ENCODE peak calls at places on chromosomes 12 and 14, in seven cellular contexts. N is psoas muscle; Y is effector memory CD4-positive, alpha-beta T cell; E is neuronal stem cell; Q is lung; D is CD8-positive, alpha-beta memory T cell; F is left lung. A is an unnamed sample. For H3K4me1, the result is how much of the 10 kb centered on the place peaks cover.

GRCh38 chr14:46574236-46574970 is 77.2 kb downstream of the RPL10L start:
- DNase-seq in N (no peak), Y (no peak), E (no peak), Q (no peak), D (no peak), F (no peak), A (no peak)

GRCh38 chr12:12877789-12878455 is 13.4 kb upstream of the GPRC5A start:
- DNase-seq in N (no peak), Y (no peak), E (no peak), Q (no peak), D (no peak), F (no peak), A (no peak)

GRCh38 chr14:83184531-83184930 is 1650.9 kb upstream of the SEL1L start:
- DNase-seq in N (no peak), Y (no peak), E (no peak), Q (no peak), D (no peak), F (no peak), A (no peak)

GRCh38 chr12:87756111-87756510 is 273.1 kb downstream of the C12orf50 start:
- DNase-seq in N (no peak), Y (no peak), E (no peak), Q (no peak), D (no peak), F (peak), A (no peak)

GRCh38 chr14:61247935-61248334 is 33.2 kb downstream of the TMEM30B start:
- DNase-seq in N (no peak), Y (no peak), E (no peak), Q (no peak), D (no peak), F (no peak), A (no peak)

GRCh38 chr12:12881495-12881894 is 9.9 kb upstream of the GPRC5A start:
- DNase-seq in N (no peak), Y (no peak), E (no peak), Q (no peak), D (no peak), F (no peak), A (no peak)

GRCh38 chr12:109947511-109947910 is 47.4 kb downstream of the TCHP start:
- DNase-seq in N (no peak), Y (no peak), E (no peak), Q (no peak), D (no peak), F (no peak), A (no peak)

GRCh38 chr12:99253068-99253467 is 394.5 kb upstream of the GARIN6 start:
- DNase-seq in N (no peak), Y (no peak), E (no peak), Q (no peak), D (no peak), F (no peak), A (no peak)

GRCh38 chr12:127101086-127101485 is 1165.9 kb upstream of the TMEM132C start:
- DNase-seq in N (no peak), Y (no peak), E (no peak), Q (no peak), D (no peak), F (no peak), A (no peak)

GRCh38 chr12:107105410-107105703 is 12.0 kb upstream of the CRY1 start:
- DNase-seq in N (no peak), Y (no peak), E (no peak), Q (no peak), D (no peak), F (no peak), A (no peak)

GRCh38 chr12:50184261-50184660 is 17.1 kb upstream of the CERS5 start:
- DNase-seq in N (no peak), Y (no peak), E (no peak), Q (no peak), D (no peak), F (no peak), A (no peak)

GRCh38 chr12:2456122-2456812 is 338.5 kb upstream of the FKBP4 start:
- DNase-seq in N (no peak), Y (no peak), E (no peak), Q (peak), D (no peak), F (no peak), A (no peak)

GRCh38 chr12:57299514-57300016 is 48.6 kb upstream of the STAC3 start:
- DNase-seq in N (no peak), Y (no peak), E (no peak), Q (no peak), D (no peak), F (no peak), A (no peak)

GRCh38 chr14:60931206-60931605 is 49.7 kb downstream of the TRMT5 start:
- DNase-seq in N (peak), Y (no peak), E (peak), Q (no peak), D (no peak), F (no peak), A (peak)

GRCh38 chr12:108828774-108829173 is 28.6 kb downstream of the SSH1 start:
- DNase-seq in N (peak), Y (no peak), E (no peak), Q (no peak), D (no peak), F (no peak), A (no peak)

GRCh38 chr14:89504602-89505320 is 87.7 kb upstream of the FOXN3 start:
- DNase-seq in N (no peak), Y (no peak), E (no peak), Q (peak), D (no peak), F (no peak), A (peak)

GRCh38 chr12:88578821-88579518 is 1.3 kb downstream of the KITLG start:
- DNase-seq in N (peak), Y (no peak), E (peak), Q (peak), D (no peak), F (no peak), A (no peak)

GRCh38 chr14:96297000-96297399 is 41.0 kb downstream of the BDKRB1 start:
- DNase-seq in N (no peak), Y (no peak), E (no peak), Q (no peak), D (no peak), F (no peak), A (no peak)

GRCh38 chr12:188910-189621 is 24.9 kb downstream of the SLC6A12 start:
- DNase-seq in N (peak), Y (no peak), E (peak), Q (no peak), D (no peak), F (no peak), A (no peak)

GRCh38 chr12:89895591-89895990 is 187.0 kb upstream of the ATP2B1 start:
- DNase-seq in N (no peak), Y (no peak), E (no peak), Q (no peak), D (no peak), F (no peak), A (no peak)

GRCh38 chr12:51793201-51793600 is 55.3 kb downstream of the FIGNL2 start:
- DNase-seq in N (no peak), Y (no peak), E (no peak), Q (no peak), D (no peak), F (no peak), A (no peak)

GRCh38 chr12:114848661-114849060 is 164.7 kb upstream of the TBX3 start:
- DNase-seq in N (no peak), Y (no peak), E (no peak), Q (no peak), D (no peak), F (no peak), A (no peak)

GRCh38 chr14:73627033-73627432 is 14.7 kb downstream of the ACOT6 start:
- DNase-seq in N (no peak), Y (no peak), E (no peak), Q (no peak), D (no peak), F (no peak), A (no peak)

GRCh38 chr14:64388533-64389243 is 535 bp downstream of the MTHFD1 start:
- DNase-seq in N (no peak), Y (no peak), E (no peak), Q (no peak), D (peak), F (no peak), A (no peak)

GRCh38 chr12:106866426-106867080 is 89.2 kb upstream of the TMEM263 start:
- DNase-seq in N (no peak), Y (no peak), E (no peak), Q (no peak), D (no peak), F (no peak), A (no peak)

GRCh38 chr12:26373606-26374495 is 178.5 kb downstream of the SSPN start:
- DNase-seq in N (no peak), Y (no peak), E (no peak), Q (no peak), D (no peak), F (no peak), A (no peak)

GRCh38 chr14:85471744-85472143 is 58.2 kb upstream of the FLRT2 start:
- DNase-seq in N (no peak), Y (no peak), E (no peak), Q (peak), D (no peak), F (peak), A (no peak)

GRCh38 chr12:104694161-104694560 is 237.4 kb downstream of the CHST11 start:
- DNase-seq in N (no peak), Y (no peak), E (no peak), Q (peak), D (no peak), F (no peak), A (no peak)

GRCh38 chr12:88638388-88638787 is 58.1 kb upstream of the KITLG start:
- DNase-seq in N (no peak), Y (no peak), E (no peak), Q (no peak), D (no peak), F (no peak), A (no peak)

GRCh38 chr12:109868182-109869051 is 11.9 kb downstream of the GLTP start:
- DNase-seq in N (no peak), Y (no peak), E (no peak), Q (no peak), D (no peak), F (no peak), A (no peak)

GRCh38 chr14:73784065-73784987 is 67.3 kb upstream of the PTGR2 start:
- DNase-seq in N (no peak), Y (no peak), E (no peak), Q (no peak), D (no peak), F (no peak), A (no peak)

GRCh38 chr12:12748051-12748450 is 30.9 kb downstream of the CDKN1B start:
- DNase-seq in N (no peak), Y (no peak), E (no peak), Q (no peak), D (no peak), F (no peak), A (no peak)

GRCh38 chr12:71430756-71431155 is 8.8 kb upstream of the LGR5 start:
- DNase-seq in N (no peak), Y (no peak), E (no peak), Q (no peak), D (no peak), F (no peak), A (no peak)

GRCh38 chr12:29072631-29073030 is 76.4 kb upstream of the FAR2 start:
- DNase-seq in N (no peak), Y (no peak), E (no peak), Q (no peak), D (no peak), F (no peak), A (no peak)

GRCh38 chr12:47828967-47829482 is 9.3 kb upstream of the HDAC7 start:
- DNase-seq in N (peak), Y (no peak), E (no peak), Q (peak), D (no peak), F (peak), A (no peak)

GRCh38 chr14:21860172-21860571 is 186.6 kb upstream of the OR4E1 start:
- DNase-seq in N (no peak), Y (no peak), E (peak), Q (no peak), D (no peak), F (no peak), A (peak)

GRCh38 chr12:32559434-32559833 is 119.7 kb upstream of the DNM1L start:
- DNase-seq in N (no peak), Y (no peak), E (no peak), Q (no peak), D (no peak), F (no peak), A (no peak)

GRCh38 chr12:53677612-53678133 is 1.8 kb upstream of the ATP5MC2 start:
- DNase-seq in N (no peak), Y (no peak), E (no peak), Q (no peak), D (no peak), F (no peak), A (no peak)

GRCh38 chr12:122872815-122873361 is 23.0 kb downstream of the VPS37B start:
- DNase-seq in N (no peak), Y (no peak), E (no peak), Q (no peak), D (no peak), F (no peak), A (no peak)
- H3K4me1 ChIP-seq in N (half or more), Y (under half), E (under half), Q (under half), D (half or more), F (under half), A (under half)

DNA sequence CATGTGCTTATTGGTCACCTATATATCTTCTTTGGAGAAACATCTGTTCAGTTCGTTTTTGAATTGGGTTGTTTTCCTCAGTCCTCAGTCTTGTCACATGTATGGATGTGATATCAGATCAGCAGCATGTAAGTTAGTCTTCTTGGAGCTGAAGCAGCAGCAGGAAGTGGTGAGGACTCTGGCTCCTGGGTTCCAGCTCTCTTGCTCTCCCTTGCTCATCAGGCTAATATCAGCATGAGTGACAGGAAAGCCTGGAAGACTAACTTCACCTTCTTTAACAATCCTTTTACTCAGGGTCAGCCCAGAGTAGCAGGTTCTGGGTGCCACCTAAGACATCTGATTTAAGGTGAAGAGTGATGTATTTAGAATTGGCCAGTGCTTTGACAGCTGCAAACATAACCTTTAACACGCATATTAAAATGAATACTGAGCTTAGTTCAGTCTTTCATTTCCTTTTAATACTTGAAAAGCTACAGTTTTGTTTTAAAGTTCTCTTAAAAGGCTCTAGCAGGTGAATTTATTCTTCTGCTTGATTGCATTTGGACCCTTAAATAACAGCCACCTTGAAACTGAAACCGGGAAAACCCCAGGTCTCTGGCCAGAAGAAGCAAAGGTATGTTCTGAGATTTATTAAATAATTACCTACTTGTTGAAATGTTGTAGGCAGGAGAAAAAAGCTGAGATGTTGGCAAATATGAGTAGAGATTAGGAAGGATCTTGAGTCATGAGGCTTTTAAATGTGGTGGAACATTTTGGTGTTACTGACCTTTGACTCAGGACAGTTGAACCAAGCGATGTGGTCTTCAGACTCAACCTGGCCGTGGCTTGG is 54.3 kb downstream of the DRAM1 start:
- DNase-seq in N (no peak), Y (no peak), E (no peak), Q (no peak), D (no peak), F (no peak), A (no peak)
- H3K4me3 ChIP-seq in N (no peak), Y (no peak), E (no peak), Q (no peak), D (no peak), F (no peak), A (no peak)

GRCh38 chr14:23025181-23025788 is 9.4 kb downstream of the PSMB5 start:
- DNase-seq in N (no peak), Y (no peak), E (no peak), Q (no peak), D (no peak), F (no peak), A (no peak)
- H3K27ac ChIP-seq in N (no peak), Y (no peak), E (no peak), Q (no peak), D (no peak), F (no peak), A (no peak)

GRCh38 chr14:68239988-68240387 is 420.4 kb downstream of the RAD51B start:
- DNase-seq in N (no peak), Y (no peak), E (no peak), Q (no peak), D (no peak), F (no peak), A (no peak)

GRCh38 chr14:68238956-68239355 is 419.4 kb downstream of the RAD51B start:
- DNase-seq in N (no peak), Y (no peak), E (no peak), Q (no peak), D (no peak), F (no peak), A (peak)

GRCh38 chr14:68241862-68242490 is 422.4 kb downstream of the RAD51B start:
- DNase-seq in N (no peak), Y (no peak), E (no peak), Q (no peak), D (no peak), F (no peak), A (no peak)

GRCh38 chr14:68243441-68244010 is 423.9 kb downstream of the RAD51B start:
- DNase-seq in N (no peak), Y (no peak), E (no peak), Q (no peak), D (no peak), F (no peak), A (no peak)

GRCh38 chr14:68240388-68240787 is 420.8 kb downstream of the RAD51B start:
- DNase-seq in N (no peak), Y (no peak), E (no peak), Q (no peak), D (no peak), F (no peak), A (no peak)
- H3K4me1 ChIP-seq in N (half or more), Y (under half), E (under half), Q (under half), D (under half), F (under half), A (under half)

GRCh38 chr12:39062266-39062996 is 157.0 kb upstream of the CPNE8 start:
- DNase-seq in N (no peak), Y (no peak), E (no peak), Q (no peak), D (no peak), F (no peak), A (no peak)
- H3K4me3 ChIP-seq in N (no peak), Y (no peak), E (no peak), Q (no peak), D (no peak), F (no peak), A (no peak)

DNA sequence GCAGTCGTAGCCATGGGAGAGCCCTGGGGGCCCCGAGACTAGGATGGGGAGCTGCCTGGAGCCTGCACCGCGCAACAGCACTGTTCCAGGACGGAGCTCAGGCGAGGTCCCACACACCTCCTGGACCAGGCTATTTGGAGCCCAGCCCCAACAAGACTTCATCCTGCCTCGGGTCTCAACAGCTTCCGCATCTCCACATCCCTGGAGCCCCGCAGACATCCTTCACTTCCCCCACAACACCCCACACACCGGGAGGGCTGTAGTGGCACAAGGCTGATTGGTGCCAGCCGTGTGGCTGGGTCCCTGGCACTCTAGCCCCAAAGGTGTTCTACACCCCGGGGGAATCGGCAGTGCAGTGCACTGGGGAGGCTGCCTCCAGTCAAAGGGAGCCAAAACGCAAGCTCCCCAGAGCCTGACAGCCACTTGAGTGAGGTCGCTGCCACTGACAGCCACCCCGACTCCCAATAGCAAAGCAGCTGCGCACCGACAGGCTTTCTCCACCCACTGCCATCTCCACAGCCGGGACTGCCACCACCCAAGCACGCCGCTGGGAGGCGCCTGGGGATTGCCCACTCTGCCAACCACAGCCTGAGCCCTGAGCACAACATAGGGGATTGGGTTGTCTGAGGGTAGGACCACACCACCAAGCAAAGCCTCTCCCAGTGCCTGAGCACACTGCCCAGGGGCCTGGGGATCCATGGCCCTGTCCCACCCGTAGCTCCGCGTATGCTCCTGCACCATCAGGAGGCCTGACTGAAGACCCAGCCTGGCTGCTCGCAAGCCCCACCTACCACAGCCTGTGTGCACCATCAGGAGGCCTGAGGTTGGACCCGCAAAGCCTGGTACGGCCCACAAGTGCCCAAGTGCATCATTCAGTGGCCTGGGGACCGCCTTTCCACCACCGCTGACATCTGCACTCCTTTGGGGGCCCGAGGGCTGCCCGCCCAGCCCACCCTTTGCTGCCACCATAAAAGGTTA is 13.2 kb upstream of the KLRF1 start:
- DNase-seq in N (peak), Y (peak), E (peak), Q (peak), D (peak), F (peak), A (peak)
- H3K27ac ChIP-seq in N (no peak), Y (no peak), E (no peak), Q (no peak), D (no peak), F (no peak), A (no peak)